ENCODE peak calls at places on chromosomes 6 and 20, in five cellular contexts. O is AG20443, B is AML-193, A is left colon, C is fibroblast of lung. J is an unnamed sample.

GRCh38 chr20:62876826-62877728 is 15.5 kb upstream of the TCFL5 start:
- DNase-seq in B (no peak), C (peak), O (peak), A (peak), J (peak)

GRCh38 chr20:22404609-22405170 is 179.7 kb downstream of the FOXA2 start:
- DNase-seq in C (no peak), B (no peak), A (no peak), O (no peak), J (no peak)

GRCh38 chr6:114445846-114446245 is 103.0 kb upstream of the HS3ST5 start:
- DNase-seq in O (no peak), B (no peak), A (no peak), C (no peak), J (no peak)

GRCh38 chr6:127606131-127606562 is 29.2 kb downstream of the C6orf58 start:
- DNase-seq in C (peak), A (no peak), B (peak), O (peak), J (peak)

GRCh38 chr6:67683960-67684359 is 951.1 kb upstream of the ADGRB3 start:
- DNase-seq in A (no peak), C (peak), B (peak), O (no peak), J (no peak)

GRCh38 chr20:1997483-1998192 is 3.8 kb upstream of the PDYN start:
- DNase-seq in O (no peak), B (no peak), C (no peak), A (no peak), J (no peak)

GRCh38 chr20:34312024-34312460 is 8.9 kb upstream of the AHCY start:
- DNase-seq in O (peak), B (no peak), C (no peak), A (no peak), J (no peak)

GRCh38 chr20:64188071-64188470 is 23.8 kb downstream of the MYT1 start:
- DNase-seq in C (no peak), B (no peak), A (no peak), O (no peak), J (no peak)

GRCh38 chr6:169724554-169725269 is 412 bp upstream of the PHF10 start:
- DNase-seq in A (peak), C (peak), B (peak), O (peak), J (peak)

GRCh38 chr6:110878751-110879539 is 4.4 kb downstream of the AMD1 start:
- DNase-seq in C (peak), A (no peak), O (peak), B (peak), J (peak)

GRCh38 chr6:159071843-159072769 is 27.3 kb upstream of the TAGAP start:
- DNase-seq in A (no peak), C (no peak), O (no peak), B (no peak), J (no peak)

GRCh38 chr6:6366778-6367177 is 46.3 kb upstream of the F13A1 start:
- DNase-seq in C (no peak), B (no peak), A (no peak), O (no peak), J (no peak)

GRCh38 chr6:108883172-108883571 is 35.0 kb downstream of the ARMC2 start:
- DNase-seq in B (no peak), A (no peak), O (no peak), C (no peak), J (no peak)

GRCh38 chr6:168196881-168197635 is 118.0 kb upstream of the FRMD1 start:
- DNase-seq in B (no peak), O (no peak), A (no peak), C (no peak), J (no peak)

GRCh38 chr20:34240698-34241615 is at the start of gene ASIP:
- DNase-seq in A (no peak), B (no peak), O (no peak), C (no peak), J (no peak)

GRCh38 chr6:106056060-106056737 is 29.9 kb upstream of the PRDM1 start:
- DNase-seq in A (no peak), C (no peak), O (no peak), B (no peak), J (no peak)

GRCh38 chr6:35015476-35015875 is 125.7 kb downstream of the TCP11 start:
- DNase-seq in B (no peak), O (no peak), A (no peak), C (no peak), J (no peak)

GRCh38 chr20:44769481-44769863 is 23.8 kb downstream of the KCNK15 start:
- DNase-seq in A (no peak), B (no peak), O (no peak), C (no peak), J (no peak)

GRCh38 chr6:113630738-113631535 is 226.2 kb upstream of the MARCKS start:
- DNase-seq in A (no peak), B (peak), O (peak), C (peak), J (peak)

GRCh38 chr20:7828437-7828836 is 111.8 kb downstream of the HAO1 start:
- DNase-seq in C (peak), O (no peak), B (no peak), A (no peak), J (no peak)

GRCh38 chr6:47701374-47701773 is 3.0 kb downstream of the ADGRF4 start:
- DNase-seq in B (no peak), C (no peak), O (no peak), A (no peak), J (no peak)

GRCh38 chr20:62156592-62157386 is 13.2 kb downstream of the SS18L1 start:
- DNase-seq in O (peak), B (no peak), A (no peak), C (peak), J (peak)

GRCh38 chr6:27694547-27694874 is 217.7 kb downstream of the OR2B2 start:
- DNase-seq in C (no peak), B (no peak), A (no peak), O (no peak), J (no peak)

GRCh38 chr6:71107935-71108420 is 151.1 kb upstream of the B3GAT2 start:
- DNase-seq in A (no peak), B (no peak), C (peak), O (peak), J (peak)

GRCh38 chr6:22877946-22878705 is 308.8 kb downstream of the HDGFL1 start:
- DNase-seq in C (peak), A (no peak), B (no peak), O (peak), J (peak)

GRCh38 chr6:157107915-157108651 is 215.2 kb downstream of the TMEM242 start:
- DNase-seq in O (peak), A (no peak), C (peak), B (no peak), J (peak)

GRCh38 chr6:43454290-43455033 is 886 bp downstream of the DLK2 start:
- DNase-seq in A (peak), O (peak), C (peak), B (peak), J (peak)

GRCh38 chr6:38459291-38459690 is 180.4 kb downstream of the BTBD9 start:
- DNase-seq in B (no peak), A (no peak), C (peak), O (no peak), J (peak)

GRCh38 chr20:5674176-5674660 is 76.0 kb upstream of the SHLD1 start:
- DNase-seq in A (no peak), C (no peak), B (peak), O (no peak), J (no peak)

GRCh38 chr6:131532476-131533108 is 40.4 kb upstream of the ARG1 start:
- DNase-seq in C (no peak), O (no peak), B (no peak), A (no peak), J (no peak)

J was measured in hepatic stellate cell.